ENCODE peak calls at places on chromosomes 11 and 22, in five cellular contexts. Q is lower lobe of right lung, C is WERI-Rb-1, V is cardiac muscle cell, U is IMR-90. W is an unnamed sample.

GRCh38 chr11:8239536-8240228 is 24.0 kb downstream of the LMO1 start:
- DNase-seq in Q (peak; percentile 12), V (no peak), U (no peak), C (no peak), W (no peak)

GRCh38 chr11:115527534-115528125 is 23.4 kb upstream of the CADM1 start:
- DNase-seq in Q (no peak), U (no peak), C (peak; percentile 29), V (no peak), W (no peak)

GRCh38 chr11:95149659-95150294 is 60.1 kb downstream of the ENDOD1 start:
- DNase-seq in V (peak; percentile 78), C (no peak), U (no peak), Q (peak; percentile 47), W (no peak)

GRCh38 chr11:76803811-76804600 is 20.9 kb downstream of the TSKU start:
- DNase-seq in V (peak; percentile 65), Q (peak; percentile 75), C (no peak), U (peak; percentile 46), W (no peak)

GRCh38 chr11:19311306-19312030 is 70.7 kb upstream of the E2F8 start:
- DNase-seq in Q (no peak), U (peak; percentile 50), V (peak; percentile 71), C (peak; percentile 56), W (no peak)

GRCh38 chr11:46363455-46363920 is 16.2 kb downstream of the DGKZ start:
- DNase-seq in Q (no peak), U (peak; percentile 33), C (peak; percentile 85), V (no peak), W (no peak)

GRCh38 chr22:19936513-19936912 is 5.1 kb upstream of the COMT start:
- DNase-seq in Q (peak; percentile 7), C (no peak), V (no peak), U (no peak), W (no peak)

GRCh38 chr11:57103899-57104605 is 77.7 kb upstream of the LRRC55 start:
- DNase-seq in V (no peak), U (no peak), Q (no peak), C (no peak), W (no peak)

GRCh38 chr11:77819921-77820564 is 479 bp downstream of the RSF1 start:
- DNase-seq in Q (peak; percentile 66), V (peak; percentile 39), C (peak; percentile 64), U (peak; percentile 27), W (no peak)

GRCh38 chr22:30025187-30025586 is 55.1 kb upstream of the HORMAD2 start:
- DNase-seq in C (no peak), V (no peak), Q (peak; percentile 68), U (no peak), W (no peak)

GRCh38 chr11:30360741-30361140 is 37.8 kb downstream of the ARL14EP start:
- DNase-seq in C (no peak), U (no peak), V (no peak), Q (no peak), W (no peak)

GRCh38 chr22:50731811-50732624 is 6.0 kb upstream of the ACR start:
- DNase-seq in U (peak; percentile 31), C (peak; percentile 55), V (peak; percentile 55), Q (peak; percentile 52), W (no peak)

GRCh38 chr22:29661355-29661754 is 57.9 kb downstream of the NF2 start:
- DNase-seq in Q (no peak), C (no peak), U (peak; percentile 58), V (no peak), W (no peak)

GRCh38 chr22:38694049-38694448 is 6.7 kb downstream of the JOSD1 start:
- DNase-seq in C (no peak), U (no peak), V (no peak), Q (no peak), W (no peak)

GRCh38 chr22:37148742-37149665 is 712 bp downstream of the IL2RB start:
- DNase-seq in Q (no peak), V (no peak), U (no peak), C (no peak), W (no peak)

GRCh38 chr11:16086229-16086628 is 270.1 kb downstream of the SOX6 start:
- DNase-seq in C (peak; percentile 61), Q (no peak), U (no peak), V (no peak), W (no peak)

GRCh38 chr11:110198031-110198729 is 98.2 kb downstream of the RDX start:
- DNase-seq in Q (no peak), V (peak; percentile 18), C (no peak), U (peak; percentile 63), W (no peak)

GRCh38 chr11:1197886-1198765 is 24.7 kb upstream of the MUC5B start:
- DNase-seq in V (no peak), Q (peak; percentile 43), U (no peak), C (peak; percentile 6), W (no peak)

GRCh38 chr11:70660889-70661197 is 262.5 kb downstream of the CTTN start:
- DNase-seq in C (no peak), V (no peak), Q (no peak), U (no peak), W (no peak)

GRCh38 chr11:122895591-122895990 is 13.0 kb downstream of the JHY start:
- DNase-seq in C (no peak), Q (no peak), U (no peak), V (no peak), W (no peak)

GRCh38 chr11:44574620-44575287 is 9.3 kb downstream of the CD82 start:
- DNase-seq in U (peak; percentile 98), C (no peak), Q (no peak), V (peak; percentile 92), W (peak; percentile 93)

GRCh38 chr22:22588485-22589164 is 29.6 kb upstream of the PRAME start:
- DNase-seq in Q (no peak), V (no peak), U (no peak), C (no peak), W (no peak)

GRCh38 chr22:22593964-22594656 is 35.0 kb upstream of the PRAME start:
- DNase-seq in C (peak; percentile 70), U (peak; percentile 53), V (peak; percentile 68), Q (peak; percentile 57), W (no peak)

GRCh38 chr22:22590136-22590891 is 31.2 kb upstream of the PRAME start:
- DNase-seq in V (no peak), C (peak; percentile 74), U (no peak), Q (no peak), W (no peak)

GRCh38 chr22:22593250-22593649 is 34.2 kb upstream of the PRAME start:
- DNase-seq in Q (no peak), V (no peak), U (no peak), C (no peak), W (no peak)

GRCh38 chr22:22591348-22592299 is 32.6 kb upstream of the PRAME start:
- DNase-seq in Q (no peak), U (peak; percentile 13), V (peak; percentile 4), C (no peak), W (no peak)
- TF ChIP-seq CTCF in Q (no peak), U (no peak), V (no peak), C (no peak), W (no peak)

DNA sequence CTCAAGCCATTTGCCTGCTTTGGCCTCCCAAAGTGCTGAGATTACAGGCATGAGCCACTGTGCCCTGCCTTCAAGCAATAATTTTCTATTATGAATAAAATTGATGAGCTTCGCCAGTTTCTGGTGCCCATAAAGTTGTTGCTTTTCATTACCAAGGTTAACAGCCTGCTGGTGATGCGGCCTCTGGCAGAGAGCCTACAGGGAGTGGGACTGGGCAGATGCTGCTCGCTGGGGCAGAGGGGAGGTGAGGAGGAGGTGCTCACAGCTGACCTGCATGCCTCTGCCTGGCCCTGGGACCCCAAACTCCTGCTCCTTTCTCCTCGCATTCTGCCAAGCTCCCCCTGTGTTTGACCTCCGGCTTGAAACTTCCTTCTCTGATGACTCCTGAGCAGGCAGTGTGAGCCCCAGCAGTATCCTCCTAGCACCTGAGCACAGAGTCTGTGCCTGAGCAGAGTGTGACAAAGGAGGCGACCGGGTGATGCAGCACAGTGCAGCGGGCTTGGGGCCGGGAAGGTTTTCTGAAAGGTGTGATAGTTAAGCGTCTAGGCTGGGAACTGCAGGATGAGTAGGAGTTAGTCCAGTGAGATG is 56.1 kb upstream of the B3GAT1 start:
- DNase-seq in Q (no peak), U (no peak), V (no peak), C (no peak), W (no peak)
- H3K4me3 ChIP-seq in Q (no peak overlapping the region), U (no peak overlapping the region), V (no peak overlapping the region), C (no peak overlapping the region), W (no peak overlapping the region)

GRCh38 chr11:64653388-64653973 is 62.5 kb downstream of the SLC22A12 start:
- DNase-seq in V (no peak), U (no peak), C (no peak), Q (no peak), W (no peak)
- TF ChIP-seq CTCF in V (no peak), U (no peak), C (no peak), Q (no peak), W (no peak)

DNA sequence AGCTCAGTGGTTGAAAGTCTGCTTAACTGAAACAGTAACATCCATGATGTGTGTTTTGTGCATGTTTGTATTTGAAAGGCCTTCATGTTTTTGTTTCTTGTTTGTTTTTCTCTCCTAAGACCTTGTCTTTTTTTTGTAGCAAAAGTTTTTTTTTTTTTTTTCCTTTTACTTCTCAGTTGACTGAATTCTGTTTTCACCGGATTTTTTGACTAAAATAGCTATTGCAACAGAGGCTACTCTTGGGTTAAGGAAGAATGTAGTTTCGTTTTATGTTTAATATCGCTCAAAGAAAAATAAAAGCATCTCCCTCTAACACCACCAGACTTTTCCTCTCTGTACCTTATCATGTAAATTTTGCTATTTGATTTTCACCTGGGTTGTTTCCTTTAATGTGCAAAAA is 15.1 kb downstream of the APOL6 start:
- DNase-seq in Q (no peak), U (no peak), C (no peak), V (peak; percentile 34), W (no peak)
- H3K4me3 ChIP-seq in Q (peak overlapping the region; percentile 9), U (no peak overlapping the region), C (no peak overlapping the region), V (no peak overlapping the region), W (no peak overlapping the region)

GRCh38 chr22:17795661-17796548 is 21.6 kb upstream of the BID start:
- DNase-seq in Q (no peak), U (no peak), C (no peak), V (no peak), W (no peak)
- TF ChIP-seq CTCF in Q (no peak), U (no peak), C (no peak), V (no peak), W (no peak)